ENCODE peak calls at places on chromosome 17, in seven cellular contexts. W is MM.1S, A is endothelial cell of umbilical vein, P is fibroblast of lung, C is neural progenitor cell, Q is hepatocyte, Z is mammary epithelial cell. V is an unnamed sample. For H3K9me3, the result is how much of the 10 kb centered on the place peaks cover.

GRCh38 chr17:69460963-69461922 is 46.7 kb downstream of the MAP2K6 start:
- DNase-seq in W (no peak), A (no peak), P (no peak), C (no peak), Q (no peak), Z (no peak), V (no peak)

GRCh38 chr17:28760561-28760960 is 16.8 kb downstream of the TRAF4 start:
- DNase-seq in W (no peak), A (no peak), P (no peak), C (no peak), Q (no peak), Z (no peak), V (no peak)

GRCh38 chr17:56681561-56682266 is 88.2 kb downstream of the NOG start:
- DNase-seq in W (peak), A (peak), P (peak), C (no peak), Q (peak), Z (peak), V (no peak)

GRCh38 chr17:156946-157345 is 19.6 kb downstream of the SCGB1C2 start:
- DNase-seq in W (no peak), A (no peak), P (no peak), C (no peak), Q (no peak), Z (no peak), V (no peak)

GRCh38 chr17:65191805-65192740 is 54.9 kb downstream of the RGS9 start:
- DNase-seq in W (no peak), A (peak), P (peak), C (no peak), Q (no peak), Z (peak), V (peak)

GRCh38 chr17:7794063-7794663 is 39.9 kb upstream of the KDM6B start:
- DNase-seq in W (no peak), A (no peak), P (no peak), C (no peak), Q (no peak), Z (no peak), V (no peak)

GRCh38 chr17:49687878-49688491 is 10.1 kb upstream of the SPOP start:
- DNase-seq in W (no peak), A (peak), P (peak), C (no peak), Q (no peak), Z (no peak), V (peak)

GRCh38 chr17:81210868-81211267 is 11.9 kb downstream of the CEP131 start:
- DNase-seq in W (no peak), A (no peak), P (no peak), C (no peak), Q (no peak), Z (no peak), V (no peak)

GRCh38 chr17:14926526-14927122 is 338.5 kb downstream of the PMP22 start:
- DNase-seq in W (peak), A (peak), P (peak), C (peak), Q (peak), Z (peak), V (peak)

GRCh38 chr17:48745381-48746275 is 17.1 kb upstream of the HOXB13 start:
- DNase-seq in W (no peak), A (no peak), P (no peak), C (peak), Q (no peak), Z (no peak), V (no peak)

GRCh38 chr17:69357701-69358100 is 30.8 kb upstream of the ABCA5 start:
- DNase-seq in W (peak), A (no peak), P (peak), C (no peak), Q (peak), Z (peak), V (no peak)

GRCh38 chr17:17472333-17472920 is 4.4 kb upstream of the MED9 start:
- DNase-seq in W (no peak), A (no peak), P (no peak), C (peak), Q (no peak), Z (peak), V (no peak)

GRCh38 chr17:35797918-35798317 is 2.5 kb upstream of the MMP28 start:
- DNase-seq in W (no peak), A (no peak), P (no peak), C (no peak), Q (no peak), Z (no peak), V (no peak)

GRCh38 chr17:11330871-11331270 is 89.9 kb downstream of the SHISA6 start:
- DNase-seq in W (no peak), A (no peak), P (no peak), C (peak), Q (peak), Z (no peak), V (peak)

GRCh38 chr17:31320231-31320630 is 1.2 kb downstream of the EVI2A start:
- DNase-seq in W (peak), A (no peak), P (no peak), C (no peak), Q (no peak), Z (no peak), V (no peak)

GRCh38 chr17:29407856-29408255 is 17.7 kb downstream of the TAOK1 start:
- DNase-seq in W (no peak), A (no peak), P (peak), C (no peak), Q (no peak), Z (no peak), V (no peak)

GRCh38 chr17:2967515-2967914 is 95.9 kb downstream of the OR1D5 start:
- DNase-seq in W (no peak), A (no peak), P (no peak), C (no peak), Q (no peak), Z (no peak), V (no peak)

GRCh38 chr17:61469474-61469873 is 17.3 kb downstream of the TBX4 start:
- DNase-seq in W (no peak), A (no peak), P (no peak), C (no peak), Q (no peak), Z (no peak), V (no peak)

GRCh38 chr17:31281061-31281460 is 16.0 kb downstream of the OMG start:
- DNase-seq in W (no peak), A (no peak), P (no peak), C (no peak), Q (no peak), Z (no peak), V (no peak)

GRCh38 chr17:34756670-34757021 is 177.3 kb downstream of the TMEM132E start:
- DNase-seq in W (no peak), A (no peak), P (no peak), C (no peak), Q (peak), Z (no peak), V (no peak)

GRCh38 chr17:36671144-36671543 is 69.8 kb downstream of the MRM1 start:
- DNase-seq in W (no peak), A (no peak), P (no peak), C (no peak), Q (no peak), Z (no peak), V (no peak)

GRCh38 chr17:21368545-21369246 is 7.5 kb upstream of the KCNJ12 start:
- DNase-seq in W (no peak), A (no peak), P (no peak), C (no peak), Q (no peak), Z (no peak), V (peak)

GRCh38 chr17:81553616-81554181 is 1.5 kb upstream of the FAAP100 start:
- DNase-seq in W (no peak), A (peak), P (peak), C (no peak), Q (peak), Z (peak), V (peak)

DNA sequence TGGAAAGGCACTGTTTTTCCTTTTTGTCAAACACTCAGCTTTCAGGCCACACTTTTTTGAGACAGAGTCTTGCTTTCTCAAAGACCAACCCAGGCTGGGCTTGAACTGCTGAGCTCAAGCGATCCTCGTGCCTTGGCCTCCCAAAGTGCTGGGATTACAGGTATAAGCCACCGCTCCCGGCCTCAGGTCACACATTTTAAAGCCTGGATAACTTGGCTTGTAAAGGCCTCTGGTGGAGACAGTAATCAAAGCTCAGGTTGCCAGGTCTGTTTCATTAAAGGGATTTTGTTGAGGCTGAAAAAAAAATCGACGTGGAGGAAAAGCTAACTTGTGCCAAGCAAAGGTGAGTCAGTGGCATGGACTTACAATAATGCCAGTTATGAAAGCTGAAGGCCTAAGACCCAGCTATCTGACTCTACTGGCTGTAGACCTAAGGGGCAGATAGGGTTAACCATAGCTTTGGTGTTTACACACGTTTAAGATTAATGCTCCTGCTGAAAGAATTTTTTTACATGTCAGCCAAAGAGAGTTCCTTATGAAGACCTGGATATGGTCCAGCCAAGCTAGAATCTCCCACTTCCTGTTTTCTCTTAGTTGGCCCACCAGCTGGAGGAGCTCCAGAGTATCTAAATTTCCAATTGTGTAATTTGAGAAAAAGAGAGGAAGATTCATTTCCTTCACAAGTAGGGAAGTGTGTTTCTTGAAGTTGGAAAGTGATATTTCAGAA is 910 bp downstream of the NBR1 start:
- DNase-seq in W (peak), A (peak), P (peak), C (peak), Q (peak), Z (peak), V (peak)
- TF ChIP-seq CTCF in W (no peak), A (no peak), P (peak), C (peak), Q (peak), Z (peak), V (peak)

DNA sequence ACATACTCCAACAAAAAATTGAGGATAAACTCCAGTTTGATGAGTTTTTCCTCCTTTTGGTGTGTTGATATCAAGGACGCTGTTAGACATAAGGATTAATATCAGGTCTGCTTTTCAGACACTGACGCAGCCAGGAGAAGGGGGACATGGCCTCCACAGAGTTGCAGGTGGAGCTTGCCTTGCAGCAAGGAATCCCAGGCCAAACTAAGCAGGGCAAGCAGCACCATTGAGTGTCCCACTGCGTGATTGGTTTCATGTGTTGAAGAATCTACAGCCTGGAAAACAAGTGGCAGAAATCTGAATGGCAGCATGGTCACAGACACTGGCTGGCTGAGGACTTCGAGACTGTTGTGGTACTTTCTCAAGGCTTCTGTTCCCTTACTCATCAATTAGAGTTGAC is 777.6 kb downstream of the KCNJ18 start:
- DNase-seq in W (no peak), A (no peak), P (no peak), C (no peak), Q (no peak), Z (no peak), V (no peak)
- H3K9me3 ChIP-seq in W (under half), A (under half), P (under half), C (under half), Q (under half), Z (under half), V (under half)

DNA sequence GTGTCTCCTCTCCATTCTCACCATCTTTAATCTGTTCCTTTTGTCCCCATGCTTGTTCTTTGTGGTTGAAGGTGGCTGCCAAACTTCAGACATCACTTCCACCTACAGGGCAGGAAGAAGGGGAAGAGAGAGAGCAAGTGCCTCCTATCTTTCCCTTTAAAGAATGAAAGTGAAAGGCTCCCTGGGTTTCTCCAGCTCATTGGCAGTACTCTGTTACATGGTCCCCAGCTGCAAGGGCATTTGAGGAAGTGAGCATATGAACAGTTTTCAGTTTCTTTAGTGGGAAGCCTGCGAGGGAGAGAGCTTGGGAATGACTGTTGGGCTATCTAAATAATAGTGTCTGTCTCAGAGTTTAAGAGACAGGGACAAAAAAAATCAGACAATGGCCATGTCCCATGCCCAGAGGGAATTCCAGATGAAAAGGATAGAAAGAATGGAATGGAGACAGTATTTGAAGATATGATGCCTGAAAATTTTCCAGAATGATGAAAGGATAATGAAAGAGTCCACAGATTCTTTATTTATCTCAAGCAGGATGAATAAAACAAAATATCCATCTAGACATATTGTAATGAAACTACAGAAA is 159.9 kb downstream of the LGALS9B start:
- DNase-seq in W (peak), A (no peak), P (no peak), C (no peak), Q (no peak), Z (no peak), V (no peak)
- TF ChIP-seq EZH2 in W (no peak), A (no peak), P (no peak), C (no peak), Q (no peak), Z (no peak), V (no peak)

GRCh38 chr17:75764417-75764710 is 628 bp downstream of the GALK1 start:
- DNase-seq in W (no peak), A (no peak), P (no peak), C (no peak), Q (no peak), Z (no peak), V (no peak)
- TF ChIP-seq CTCF in W (no peak), A (peak), P (peak), C (no peak), Q (no peak), Z (no peak), V (peak)

DNA sequence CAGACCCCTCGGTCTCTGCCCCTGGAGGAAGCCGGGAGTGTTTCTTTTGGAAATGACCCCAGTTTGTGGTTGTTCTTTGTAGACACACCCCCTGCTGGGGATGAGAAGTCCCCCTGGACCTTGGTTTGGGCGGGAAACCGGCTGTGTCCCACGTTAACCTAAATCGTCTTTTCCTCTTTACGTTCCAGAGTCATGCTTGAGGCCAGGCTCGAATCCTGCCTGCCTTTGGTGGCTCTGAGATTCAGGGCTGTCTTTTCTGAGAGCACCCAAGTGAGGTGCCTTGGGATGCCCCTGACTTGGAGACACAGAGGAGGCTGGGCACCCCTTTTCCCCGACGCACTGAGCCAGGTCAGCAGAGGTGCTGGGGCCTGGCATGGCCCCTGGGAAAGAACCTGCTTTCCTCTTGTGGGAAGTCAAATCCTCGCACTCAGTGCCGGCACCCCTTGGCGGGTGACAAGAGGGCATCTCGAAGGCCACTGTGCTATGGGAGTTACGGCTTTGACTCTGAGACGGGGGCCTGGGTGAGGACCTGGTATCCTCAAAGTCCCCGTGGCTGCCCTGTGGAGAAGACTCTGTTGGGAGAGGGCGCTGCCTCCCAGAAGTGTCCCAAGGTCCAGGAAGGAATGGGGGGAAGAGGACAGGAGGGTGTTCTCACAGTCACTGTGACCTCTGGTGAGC is 116.8 kb downstream of the METRNL start:
- DNase-seq in W (no peak), A (no peak), P (peak), C (no peak), Q (no peak), Z (no peak), V (no peak)
- H3K9me3 ChIP-seq in W (under half), A (under half), P (under half), C (under half), Q (under half), Z (under half), V (under half)

DNA sequence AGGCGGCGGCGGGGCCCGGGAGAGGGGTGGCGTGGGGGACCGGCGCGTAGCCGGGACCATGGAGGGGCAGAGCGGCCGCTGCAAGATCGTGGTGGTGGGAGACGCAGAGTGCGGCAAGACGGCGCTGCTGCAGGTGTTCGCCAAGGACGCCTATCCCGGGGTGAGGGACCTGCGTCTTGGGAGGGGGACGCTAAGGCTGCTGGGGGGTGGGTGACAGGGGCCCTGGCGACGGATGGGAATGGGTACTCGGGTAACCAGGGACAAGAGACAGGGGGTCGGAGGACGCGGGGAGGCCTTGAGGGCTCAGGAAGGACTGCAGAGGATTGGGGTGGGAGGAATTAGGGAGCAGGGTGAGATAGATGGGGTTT is 243 bp downstream of the RND2 start:
- DNase-seq in W (no peak), A (no peak), P (no peak), C (no peak), Q (no peak), Z (no peak), V (no peak)
- TF ChIP-seq EZH2 in W (no peak), A (no peak), P (peak), C (no peak), Q (no peak), Z (no peak), V (no peak)

V was measured in A673.